ENCODE peak calls at places on chromosome 3, in eight cellular contexts. O is cardiac muscle cell; H is ovary; V is heart right ventricle; F is CD8-positive, alpha-beta T cell; S is sigmoid colon; J is mucosa of descending colon; E is WERI-Rb-1. M is an unnamed sample. For H3K36me3, the result is how much of the 10 kb centered on the place peaks cover.

GRCh38 chr3:3127432-3128010 is 781 bp downstream of the TRNT1 start:
- DNase-seq in O (no peak), H (no peak), V (no peak), F (peak), S (no peak), J (no peak), E (no peak), M (no peak)

GRCh38 chr3:104916971-104917370 is 449.7 kb upstream of the ALCAM start:
- DNase-seq in O (no peak), H (no peak), V (no peak), F (no peak), S (no peak), J (no peak), E (no peak), M (no peak)

GRCh38 chr3:146262711-146263110 is 11.8 kb upstream of the PLSCR4 start:
- DNase-seq in O (no peak), H (no peak), V (no peak), F (no peak), S (no peak), J (no peak), E (no peak), M (no peak)

GRCh38 chr3:128999104-128999503 is 2.0 kb upstream of the EFCC1 start:
- DNase-seq in O (no peak), H (no peak), V (no peak), F (no peak), S (no peak), J (no peak), E (no peak), M (no peak)

GRCh38 chr3:8266679-8267267 is 234.8 kb upstream of the LMCD1 start:
- DNase-seq in O (no peak), H (no peak), V (no peak), F (no peak), S (no peak), J (no peak), E (no peak), M (no peak)

GRCh38 chr3:2098398-2099027 is at the start of gene CNTN4:
- DNase-seq in O (peak), H (no peak), V (peak), F (no peak), S (peak), J (peak), E (peak), M (peak)

GRCh38 chr3:48709051-48709461 is 8.0 kb downstream of the IP6K2 start:
- DNase-seq in O (no peak), H (no peak), V (no peak), F (no peak), S (no peak), J (no peak), E (no peak), M (peak)

GRCh38 chr3:46284981-46285683 is 42.9 kb downstream of the CCR3 start:
- DNase-seq in O (no peak), H (no peak), V (no peak), F (peak), S (no peak), J (no peak), E (no peak), M (no peak)

GRCh38 chr3:187922704-187923393 is 177.6 kb upstream of the BCL6 start:
- DNase-seq in O (no peak), H (no peak), V (no peak), F (no peak), S (no peak), J (no peak), E (no peak), M (no peak)

GRCh38 chr3:128572644-128573105 is 77.9 kb downstream of the RPN1 start:
- DNase-seq in O (peak), H (no peak), V (no peak), F (peak), S (no peak), J (no peak), E (peak), M (no peak)

GRCh38 chr3:44032487-44032886 is 209.2 kb upstream of the TOPAZ1 start:
- DNase-seq in O (no peak), H (no peak), V (no peak), F (no peak), S (no peak), J (no peak), E (no peak), M (no peak)

GRCh38 chr3:196835081-196835480 is 32.6 kb upstream of the SENP5 start:
- DNase-seq in O (no peak), H (no peak), V (no peak), F (no peak), S (no peak), J (no peak), E (no peak), M (no peak)

GRCh38 chr3:163779396-163780344 is 1298.6 kb downstream of the SI start:
- DNase-seq in O (no peak), H (no peak), V (no peak), F (no peak), S (no peak), J (no peak), E (no peak), M (no peak)
- TF ChIP-seq CTCF in O (no peak), H (no peak), V (no peak), F (no peak), S (no peak), J (no peak), E (no peak), M (no peak)

GRCh38 chr3:47614788-47615187 is 36.1 kb upstream of the CSPG5 start:
- DNase-seq in O (no peak), H (no peak), V (no peak), F (no peak), S (no peak), J (no peak), E (no peak), M (no peak)

GRCh38 chr3:47611577-47611976 is 32.9 kb upstream of the CSPG5 start:
- DNase-seq in O (no peak), H (no peak), V (no peak), F (no peak), S (no peak), J (no peak), E (no peak), M (no peak)

GRCh38 chr3:47613723-47614122 is 35.1 kb upstream of the CSPG5 start:
- DNase-seq in O (no peak), H (no peak), V (no peak), F (no peak), S (no peak), J (no peak), E (no peak), M (no peak)

GRCh38 chr3:47612178-47612577 is 33.5 kb upstream of the CSPG5 start:
- DNase-seq in O (no peak), H (no peak), V (no peak), F (no peak), S (no peak), J (no peak), E (no peak), M (no peak)

GRCh38 chr3:47612879-47613278 is 34.2 kb upstream of the CSPG5 start:
- DNase-seq in O (no peak), H (no peak), V (no peak), F (no peak), S (no peak), J (no peak), E (no peak), M (no peak)
- H3K36me3 ChIP-seq in O (under half), H (under half), V (half or more), F (under half), S (under half), J (under half), E (half or more), M (under half)

GRCh38 chr3:138567403-138567802 is 26.7 kb downstream of the CEP70 start:
- DNase-seq in O (no peak), H (no peak), V (no peak), F (no peak), S (no peak), J (no peak), E (no peak), M (no peak)
- TF ChIP-seq CTCF in O (no peak), H (no peak), V (no peak), F (no peak), S (no peak), J (no peak), E (no peak), M (no peak)

GRCh38 chr3:66411436-66411835 is 89.4 kb downstream of the LRIG1 start:
- DNase-seq in O (no peak), H (no peak), V (no peak), F (no peak), S (peak), J (no peak), E (no peak), M (no peak)
- H3K36me3 ChIP-seq in O (under half), H (under half), V (half or more), F (under half), S (under half), J (under half), E (under half), M (under half)

GRCh38 chr3:151960956-151961580 is 87.6 kb downstream of the SUCNR1 start:
- DNase-seq in O (no peak), H (no peak), V (no peak), F (no peak), S (no peak), J (no peak), E (no peak), M (no peak)

GRCh38 chr3:151949706-151950105 is 76.3 kb downstream of the SUCNR1 start:
- DNase-seq in O (no peak), H (no peak), V (no peak), F (no peak), S (no peak), J (no peak), E (no peak), M (no peak)

GRCh38 chr3:151955356-151955755 is 81.9 kb downstream of the SUCNR1 start:
- DNase-seq in O (no peak), H (no peak), V (no peak), F (no peak), S (no peak), J (no peak), E (no peak), M (no peak)
- TF ChIP-seq CTCF in O (no peak), H (no peak), V (no peak), F (no peak), S (no peak), J (no peak), E (no peak), M (no peak)

GRCh38 chr3:156704370-156705036 is 30.1 kb downstream of the TIPARP start:
- DNase-seq in O (no peak), H (no peak), V (no peak), F (no peak), S (no peak), J (no peak), E (no peak), M (no peak)

GRCh38 chr3:156705761-156706631 is 31.6 kb downstream of the TIPARP start:
- DNase-seq in O (no peak), H (no peak), V (no peak), F (no peak), S (no peak), J (no peak), E (no peak), M (no peak)

DNA sequence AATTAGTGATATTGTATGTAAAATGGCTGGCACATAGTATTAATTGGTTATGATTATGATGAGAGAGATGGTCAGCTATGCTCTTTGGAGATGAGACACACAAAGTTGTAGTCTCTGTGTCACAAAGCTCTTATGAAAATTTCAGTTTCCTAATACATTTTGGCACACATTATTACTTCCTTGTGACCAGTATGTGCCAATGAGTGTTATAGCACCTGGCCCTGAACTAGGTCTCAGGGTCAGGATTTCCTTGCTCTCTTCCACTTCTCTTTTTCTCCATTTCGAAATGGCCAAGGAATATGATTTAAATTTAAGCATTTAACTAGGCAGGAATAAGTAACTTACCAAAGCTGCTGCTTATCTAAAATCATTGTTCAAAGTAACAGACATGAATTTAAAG is 28.0 kb downstream of the TIPARP start:
- DNase-seq in O (no peak), H (no peak), V (no peak), F (no peak), S (no peak), J (no peak), E (no peak), M (no peak)
- H3K36me3 ChIP-seq in O (half or more), H (under half), V (half or more), F (under half), S (under half), J (under half), E (half or more), M (under half)

GRCh38 chr3:52471371-52472238 is 16.2 kb downstream of the NISCH start:
- DNase-seq in O (peak), H (no peak), V (peak), F (no peak), S (no peak), J (peak), E (peak), M (peak)

GRCh38 chr3:52473031-52473430 is 17.6 kb downstream of the NISCH start:
- DNase-seq in O (no peak), H (no peak), V (peak), F (peak), S (no peak), J (no peak), E (no peak), M (no peak)

GRCh38 chr3:52470920-52471319 is 15.5 kb downstream of the NISCH start:
- DNase-seq in O (no peak), H (no peak), V (no peak), F (no peak), S (no peak), J (no peak), E (no peak), M (no peak)

GRCh38 chr3:52469001-52469400 is 13.6 kb downstream of the NISCH start:
- DNase-seq in O (no peak), H (no peak), V (no peak), F (no peak), S (no peak), J (no peak), E (peak), M (peak)

DNA sequence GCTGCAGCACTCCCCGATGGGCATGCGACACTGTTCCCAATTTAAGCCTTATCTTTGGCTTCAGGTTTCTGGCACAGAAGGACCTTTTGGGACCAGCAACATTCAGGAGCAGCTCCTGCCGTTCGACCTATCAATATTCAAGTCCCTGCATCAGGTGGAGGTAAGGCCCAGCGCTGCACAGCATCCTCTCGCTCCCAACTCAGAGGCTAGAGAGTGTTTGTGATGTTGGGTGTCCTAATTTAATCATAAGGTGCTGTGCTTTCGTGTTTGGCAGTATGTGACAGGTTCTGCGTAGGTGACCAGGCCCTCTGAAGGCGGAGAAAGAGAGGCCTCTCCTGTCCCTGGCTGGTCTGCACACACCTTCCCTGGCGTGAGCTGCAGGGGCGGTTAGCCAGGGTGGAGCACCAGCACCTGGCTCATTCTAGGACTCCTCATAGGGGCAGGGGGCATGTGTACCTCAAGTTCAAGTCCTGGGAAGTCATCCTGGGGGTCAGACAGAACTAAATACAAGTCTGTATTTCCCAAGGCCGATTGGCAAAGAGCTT is 16.9 kb downstream of the NISCH start:
- DNase-seq in O (no peak), H (no peak), V (peak), F (peak), S (no peak), J (no peak), E (no peak), M (no peak)
- TF ChIP-seq CTCF in O (no peak), H (no peak), V (no peak), F (no peak), S (no peak), J (peak), E (no peak), M (no peak)

GRCh38 chr3:52204337-52205073 is 6.5 kb downstream of the ALAS1 start:
- DNase-seq in O (no peak), H (no peak), V (no peak), F (no peak), S (no peak), J (peak), E (no peak), M (peak)
- H3K36me3 ChIP-seq in O (half or more), H (under half), V (half or more), F (half or more), S (under half), J (under half), E (under half), M (under half)

GRCh38 chr3:53170325-53171108 is 9.5 kb downstream of the PRKCD start:
- DNase-seq in O (no peak), H (no peak), V (no peak), F (peak), S (no peak), J (peak), E (no peak), M (no peak)

GRCh38 chr3:53169832-53170324 is 8.9 kb downstream of the PRKCD start:
- DNase-seq in O (no peak), H (no peak), V (no peak), F (peak), S (no peak), J (no peak), E (no peak), M (no peak)

GRCh38 chr3:53168175-53168923 is 7.3 kb downstream of the PRKCD start:
- DNase-seq in O (no peak), H (no peak), V (peak), F (peak), S (no peak), J (no peak), E (no peak), M (no peak)

GRCh38 chr3:53167418-53168174 is 6.6 kb downstream of the PRKCD start:
- DNase-seq in O (no peak), H (no peak), V (no peak), F (no peak), S (no peak), J (no peak), E (no peak), M (no peak)

DNA sequence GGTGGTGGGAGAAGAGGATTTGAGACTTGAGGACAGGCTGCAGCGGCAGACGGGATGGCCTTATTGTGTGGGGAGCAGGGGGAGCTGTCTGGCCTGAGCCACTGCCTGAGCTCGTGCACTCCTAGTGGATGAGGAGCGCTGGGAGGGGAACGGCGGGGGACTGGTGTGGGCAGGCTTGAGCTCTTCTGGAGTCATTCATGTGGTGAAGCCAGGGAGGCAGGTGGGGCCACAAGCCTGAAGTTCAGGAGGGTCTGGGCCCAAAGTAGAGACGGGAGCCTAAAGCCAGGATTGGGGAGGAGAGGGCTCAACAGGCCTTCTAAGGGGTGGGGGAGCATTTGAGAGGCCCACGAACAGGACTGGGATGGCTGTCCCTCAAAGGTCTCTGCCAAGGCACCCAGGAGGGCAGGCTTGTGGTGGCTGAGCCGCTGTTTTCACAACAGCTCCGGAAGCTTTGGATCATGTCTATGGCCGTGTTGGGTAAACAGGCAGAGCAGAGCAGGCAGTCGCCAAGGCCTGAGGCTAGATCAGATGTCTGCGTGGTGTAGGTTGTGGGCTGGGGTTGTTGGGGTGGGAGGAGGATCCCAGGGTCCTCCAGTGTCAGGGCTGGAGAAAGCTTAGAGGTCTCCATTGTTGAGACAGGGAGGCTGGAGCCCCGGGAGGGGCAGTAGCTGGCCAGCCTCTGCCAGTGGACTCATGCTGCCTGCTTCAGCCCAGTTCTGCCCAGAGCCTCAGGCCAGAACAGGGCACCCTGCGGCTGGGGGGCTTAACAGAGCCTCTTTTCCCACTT is 8.2 kb downstream of the PRKCD start:
- DNase-seq in O (no peak), H (no peak), V (no peak), F (no peak), S (no peak), J (no peak), E (peak), M (peak)
- TF ChIP-seq CTCF in O (no peak), H (no peak), V (no peak), F (no peak), S (no peak), J (no peak), E (peak), M (no peak)

M was measured in prostate gland.